ENCODE peak calls at places on chromosome 16, in six cellular contexts. S is Caco-2; U is nucleus accumbens; G is CD8-positive, alpha-beta memory T cell; A is mucosa of gallbladder; Q is NCI-H524. D is an unnamed sample.

GRCh38 chr16:30628628-30629342 is 18.6 kb upstream of the ZNF689 start:
- DNase-seq in S (peak), U (peak), G (peak), A (peak), Q (peak), D (no peak)

GRCh38 chr16:55515110-55515509 is 6.2 kb downstream of the LPCAT2 start:
- DNase-seq in S (no peak), U (no peak), G (no peak), A (no peak), Q (no peak), D (no peak)

GRCh38 chr16:13839577-13839976 is 80.4 kb upstream of the ERCC4 start:
- DNase-seq in S (no peak), U (no peak), G (no peak), A (no peak), Q (no peak), D (no peak)

GRCh38 chr16:64621616-64622015 is 500.2 kb downstream of the CDH11 start:
- DNase-seq in S (no peak), U (no peak), G (no peak), A (no peak), Q (no peak), D (no peak)

GRCh38 chr16:29107299-29107698 is 122.4 kb downstream of the LAT start:
- DNase-seq in S (no peak), U (no peak), G (no peak), A (no peak), Q (no peak), D (no peak)

GRCh38 chr16:25151996-25152395 is 40.5 kb downstream of the LCMT1 start:
- DNase-seq in S (peak), U (no peak), G (no peak), A (no peak), Q (no peak), D (no peak)

GRCh38 chr16:72317378-72317777 is 145.4 kb upstream of the PMFBP1 start:
- DNase-seq in S (no peak), U (no peak), G (no peak), A (no peak), Q (no peak), D (no peak)

GRCh38 chr16:89275284-89275584 is 57.7 kb downstream of the ZNF778 start:
- DNase-seq in S (no peak), U (no peak), G (no peak), A (no peak), Q (no peak), D (no peak)

GRCh38 chr16:50136399-50136798 is 16.7 kb upstream of the TENT4B start:
- DNase-seq in S (no peak), U (no peak), G (no peak), A (no peak), Q (no peak), D (no peak)

GRCh38 chr16:83793179-83793578 is 14.6 kb upstream of the HSBP1 start:
- DNase-seq in S (no peak), U (no peak), G (no peak), A (no peak), Q (peak), D (no peak)

GRCh38 chr16:28310796-28311195 is 18.5 kb downstream of the SBK1 start:
- DNase-seq in S (no peak), U (no peak), G (no peak), A (no peak), Q (no peak), D (no peak)